ENCODE peak calls at places on chromosomes 6 and 20, in five cellular contexts. One of them, this sample, is unnamed.

GRCh38 chr20:48725589-48725991 is 102.2 kb downstream of the PREX1 start:
- DNase-seq in HepG2: no peak
- DNase-seq in GM12878: no peak
- DNase-seq in SK-N-SH: peak; percentile 27
- DNase-seq in K562: peak; percentile 54
- DNase-seq in this sample: peak; percentile 7

GRCh38 chr20:49526056-49526455 is 41.9 kb downstream of the PTGIS start:
- DNase-seq in SK-N-SH: no peak
- DNase-seq in HepG2: no peak
- DNase-seq in GM12878: no peak
- DNase-seq in K562: no peak
- DNase-seq in this sample: no peak

GRCh38 chr6:46505693-46506512 is 14.7 kb upstream of the RCAN2 start:
- DNase-seq in K562: no peak
- DNase-seq in HepG2: no peak
- DNase-seq in SK-N-SH: no peak
- DNase-seq in GM12878: no peak
- DNase-seq in this sample: no peak

GRCh38 chr6:75563032-75563431 is 38.6 kb upstream of the SENP6 start:
- DNase-seq in GM12878: no peak
- DNase-seq in SK-N-SH: peak; percentile 15
- DNase-seq in K562: no peak
- DNase-seq in HepG2: peak; percentile 37
- DNase-seq in this sample: peak; percentile 47

GRCh38 chr6:14674867-14675648 is 557.5 kb downstream of the CD83 start:
- DNase-seq in SK-N-SH: no peak
- DNase-seq in GM12878: no peak
- DNase-seq in HepG2: no peak
- DNase-seq in K562: no peak
- DNase-seq in this sample: no peak

GRCh38 chr6:17116090-17116387 is 14.2 kb downstream of the STMND1 start:
- DNase-seq in GM12878: no peak
- DNase-seq in SK-N-SH: no peak
- DNase-seq in K562: no peak
- DNase-seq in HepG2: no peak
- DNase-seq in this sample: no peak

GRCh38 chr6:28161410-28162079 is 19.9 kb downstream of the ZKSCAN8 start:
- DNase-seq in K562: peak; percentile 92
- DNase-seq in HepG2: peak; percentile 79
- DNase-seq in SK-N-SH: peak; percentile 87
- DNase-seq in GM12878: peak; percentile 40
- DNase-seq in this sample: peak; percentile 68

GRCh38 chr6:158279615-158280014 is 32.6 kb upstream of the TULP4 start:
- DNase-seq in HepG2: no peak
- DNase-seq in SK-N-SH: no peak
- DNase-seq in K562: no peak
- DNase-seq in GM12878: no peak
- DNase-seq in this sample: peak; percentile 48

GRCh38 chr6:134447883-134448387 is 130.0 kb upstream of the SGK1 start:
- DNase-seq in SK-N-SH: no peak
- DNase-seq in HepG2: no peak
- DNase-seq in K562: no peak
- DNase-seq in GM12878: no peak
- DNase-seq in this sample: peak; percentile 98

GRCh38 chr20:8309638-8310037 is 177.6 kb downstream of the PLCB1 start:
- DNase-seq in SK-N-SH: no peak
- DNase-seq in GM12878: no peak
- DNase-seq in HepG2: no peak
- DNase-seq in K562: no peak
- DNase-seq in this sample: peak; percentile 15

GRCh38 chr20:61749406-61750075 is 316.1 kb downstream of the TAF4 start:
- DNase-seq in GM12878: no peak
- DNase-seq in K562: no peak
- DNase-seq in HepG2: no peak
- DNase-seq in SK-N-SH: no peak
- DNase-seq in this sample: no peak

GRCh38 chr6:28867078-28867414 is 56.7 kb downstream of the TRIM27 start:
- DNase-seq in K562: no peak
- DNase-seq in GM12878: no peak
- DNase-seq in HepG2: no peak
- DNase-seq in SK-N-SH: peak; percentile 52
- DNase-seq in this sample: peak; percentile 3

GRCh38 chr6:134420638-134421181 is 102.8 kb upstream of the SGK1 start:
- DNase-seq in K562: no peak
- DNase-seq in HepG2: no peak
- DNase-seq in SK-N-SH: no peak
- DNase-seq in GM12878: no peak
- DNase-seq in this sample: peak; percentile 90

GRCh38 chr20:11790047-11790446 is 127.6 kb upstream of the BTBD3 start:
- DNase-seq in SK-N-SH: no peak
- DNase-seq in GM12878: no peak
- DNase-seq in HepG2: no peak
- DNase-seq in K562: no peak
- DNase-seq in this sample: no peak

GRCh38 chr6:89035252-89036106 is 45.1 kb upstream of the PNRC1 start:
- DNase-seq in HepG2: peak; percentile 73
- DNase-seq in K562: peak; percentile 18
- DNase-seq in SK-N-SH: no peak
- DNase-seq in GM12878: no peak
- DNase-seq in this sample: peak; percentile 95

GRCh38 chr20:63690898-63691710 is 5.3 kb upstream of the TNFRSF6B start:
- DNase-seq in K562: no peak
- DNase-seq in HepG2: no peak
- DNase-seq in GM12878: no peak
- DNase-seq in SK-N-SH: peak; percentile 51
- DNase-seq in this sample: no peak

GRCh38 chr20:34452281-34452982 is 63.8 kb upstream of the DYNLRB1 start:
- DNase-seq in HepG2: no peak
- DNase-seq in SK-N-SH: peak; percentile 36
- DNase-seq in GM12878: no peak
- DNase-seq in K562: no peak
- DNase-seq in this sample: peak; percentile 57

GRCh38 chr6:39049575-39050283 is 1.1 kb downstream of the GLP1R start:
- DNase-seq in SK-N-SH: no peak
- DNase-seq in HepG2: no peak
- DNase-seq in K562: no peak
- DNase-seq in GM12878: no peak
- DNase-seq in this sample: no peak

GRCh38 chr6:12537389-12537788 is 179.2 kb upstream of the PHACTR1 start:
- DNase-seq in GM12878: no peak
- DNase-seq in HepG2: peak; percentile 12
- DNase-seq in K562: no peak
- DNase-seq in SK-N-SH: no peak
- DNase-seq in this sample: peak; percentile 59

GRCh38 chr6:23532227-23532626 is 593.8 kb upstream of the NRSN1 start:
- DNase-seq in K562: no peak
- DNase-seq in HepG2: no peak
- DNase-seq in GM12878: no peak
- DNase-seq in SK-N-SH: no peak
- DNase-seq in this sample: no peak

GRCh38 chr20:19583532-19584175 is 174.4 kb upstream of the RIN2 start:
- DNase-seq in HepG2: peak; percentile 51
- DNase-seq in GM12878: no peak
- DNase-seq in SK-N-SH: peak; percentile 67
- DNase-seq in K562: peak; percentile 70
- DNase-seq in this sample: peak; percentile 5

GRCh38 chr6:108559884-108560462 is 744 bp upstream of the FOXO3 start:
- DNase-seq in GM12878: no peak
- DNase-seq in SK-N-SH: peak; percentile 70
- DNase-seq in K562: peak; percentile 38
- DNase-seq in HepG2: peak; percentile 39
- DNase-seq in this sample: peak; percentile 74

GRCh38 chr6:6892706-6893601 is 214.8 kb upstream of the RREB1 start:
- DNase-seq in GM12878: no peak
- DNase-seq in K562: no peak
- DNase-seq in SK-N-SH: no peak
- DNase-seq in HepG2: no peak
- DNase-seq in this sample: no peak

GRCh38 chr6:43242908-43243648 is at the start of gene TTBK1:
- DNase-seq in K562: peak; percentile 78
- DNase-seq in GM12878: no peak
- DNase-seq in HepG2: no peak
- DNase-seq in SK-N-SH: peak; percentile 95
- DNase-seq in this sample: no peak

GRCh38 chr6:38209291-38209865 is 389.9 kb downstream of the ZFAND3 start:
- DNase-seq in HepG2: no peak
- DNase-seq in K562: no peak
- DNase-seq in GM12878: no peak
- DNase-seq in SK-N-SH: no peak
- DNase-seq in this sample: peak; percentile 7

GRCh38 chr6:167804281-167805013 is 22.3 kb upstream of the AFDN start:
- DNase-seq in SK-N-SH: no peak
- DNase-seq in K562: no peak
- DNase-seq in GM12878: no peak
- DNase-seq in HepG2: no peak
- DNase-seq in this sample: no peak
- TF ChIP-seq MXI1 in SK-N-SH: no peak
- TF ChIP-seq MXI1 in K562: no peak
- TF ChIP-seq MXI1 in GM12878: no peak
- TF ChIP-seq MXI1 in HepG2: no peak
- TF ChIP-seq MXI1 in this sample: no peak

GRCh38 chr6:130182466-130182865 is 40.3 kb downstream of the SAMD3 start:
- DNase-seq in K562: no peak
- DNase-seq in HepG2: no peak
- DNase-seq in SK-N-SH: no peak
- DNase-seq in GM12878: no peak
- DNase-seq in this sample: no peak

GRCh38 chr6:130188207-130188899 is 34.4 kb downstream of the SAMD3 start:
- DNase-seq in GM12878: no peak
- DNase-seq in SK-N-SH: no peak
- DNase-seq in HepG2: no peak
- DNase-seq in K562: no peak
- DNase-seq in this sample: no peak

GRCh38 chr6:130187335-130188206 is 35.2 kb downstream of the SAMD3 start:
- DNase-seq in GM12878: no peak
- DNase-seq in SK-N-SH: no peak
- DNase-seq in HepG2: no peak
- DNase-seq in K562: no peak
- DNase-seq in this sample: no peak

GRCh38 chr6:130185658-130186057 is 37.1 kb downstream of the SAMD3 start:
- DNase-seq in HepG2: no peak
- DNase-seq in SK-N-SH: no peak
- DNase-seq in K562: no peak
- DNase-seq in GM12878: no peak
- DNase-seq in this sample: no peak

DNA sequence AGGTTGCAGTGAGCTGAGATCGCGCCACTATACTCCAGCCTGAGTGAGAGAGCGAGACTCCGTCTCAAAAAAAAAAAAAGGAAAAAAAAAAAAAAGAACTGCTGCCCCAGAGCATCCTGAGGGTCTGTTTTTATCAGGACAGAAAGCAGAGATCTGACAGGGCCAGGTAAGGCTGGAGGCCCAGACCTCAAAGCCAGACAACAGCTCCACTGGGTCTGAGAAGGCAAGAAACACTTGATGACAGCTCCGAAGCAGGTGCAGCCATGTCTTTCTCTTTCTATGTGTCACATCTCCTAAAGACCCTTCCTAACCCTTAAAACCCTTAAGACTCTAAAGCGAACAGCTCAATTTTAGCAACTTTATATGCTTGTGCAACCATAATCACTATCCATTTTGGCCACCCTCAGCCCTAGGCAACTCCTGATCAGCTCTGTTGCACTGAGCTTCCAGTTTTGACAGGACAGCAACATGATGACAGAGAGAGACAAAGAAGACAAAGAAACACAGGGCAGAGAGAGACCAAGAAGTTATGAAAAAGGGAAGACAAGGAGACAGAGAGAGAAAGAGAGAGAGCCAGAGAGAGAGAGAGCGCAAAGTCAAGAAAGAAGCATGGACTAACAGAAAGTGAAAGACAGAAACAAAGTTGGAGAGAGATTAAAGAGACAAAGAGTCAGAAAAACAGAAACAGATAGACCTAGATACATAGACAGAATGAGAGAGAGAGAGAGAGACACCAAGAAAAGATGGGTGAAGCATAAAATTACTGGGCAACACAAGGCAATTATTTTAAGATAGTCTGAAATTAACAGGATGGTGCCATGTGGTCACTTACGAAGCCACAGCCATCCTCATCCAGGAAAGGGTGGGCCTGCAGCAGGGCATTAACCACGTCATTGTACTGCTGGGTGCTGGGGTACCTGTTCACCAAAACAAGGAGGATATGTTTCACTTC is 39.2 kb downstream of the SAMD3 start:
- DNase-seq in K562: no peak
- DNase-seq in GM12878: no peak
- DNase-seq in HepG2: no peak
- DNase-seq in SK-N-SH: no peak
- DNase-seq in this sample: no peak
- TF ChIP-seq MXI1 in K562: no peak
- TF ChIP-seq MXI1 in GM12878: no peak
- TF ChIP-seq MXI1 in HepG2: no peak
- TF ChIP-seq MXI1 in SK-N-SH: no peak
- TF ChIP-seq MXI1 in this sample: no peak

DNA sequence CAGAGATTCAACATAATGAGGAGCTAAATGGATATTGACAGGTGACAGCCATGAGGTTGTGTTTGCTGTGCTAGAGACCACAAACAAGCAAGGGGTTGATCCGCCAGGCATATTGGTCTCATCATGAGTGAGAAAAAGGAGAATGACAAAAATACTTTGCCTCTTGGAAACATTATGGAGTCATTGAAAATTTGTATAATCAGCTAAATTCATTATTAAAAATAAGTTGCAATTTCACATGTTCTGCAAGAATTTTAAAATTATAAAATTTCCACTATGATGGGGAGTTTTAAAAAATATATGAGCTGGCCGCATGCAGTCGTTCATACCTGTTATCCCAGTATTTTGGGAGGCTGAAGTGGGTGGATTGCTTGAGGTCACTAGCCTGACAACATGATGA is 912.3 kb upstream of the SLC35B3 start:
- DNase-seq in SK-N-SH: no peak
- DNase-seq in K562: no peak
- DNase-seq in GM12878: no peak
- DNase-seq in HepG2: no peak
- DNase-seq in this sample: no peak
- TF ChIP-seq MXI1 in SK-N-SH: no peak
- TF ChIP-seq MXI1 in K562: no peak
- TF ChIP-seq MXI1 in GM12878: no peak
- TF ChIP-seq MXI1 in HepG2: no peak
- TF ChIP-seq MXI1 in this sample: no peak

DNA sequence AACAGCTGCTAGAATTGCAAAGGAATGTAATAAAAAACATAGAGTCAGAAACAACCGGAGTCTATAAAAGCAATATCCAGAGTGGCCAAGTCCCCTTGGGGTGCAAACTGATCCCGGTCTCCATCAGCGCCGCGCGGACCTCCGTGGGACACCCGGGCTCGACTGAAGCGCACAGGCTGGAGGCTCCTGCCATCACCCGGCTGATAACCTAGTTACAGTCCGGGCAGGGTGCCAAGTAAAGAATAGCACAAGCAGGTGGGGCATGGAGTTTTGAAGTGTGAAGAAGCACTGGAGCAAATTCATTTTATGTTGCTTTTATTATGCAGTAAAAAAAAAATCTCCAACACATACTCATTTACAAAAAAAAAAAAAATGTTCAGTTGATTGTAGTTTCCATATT is 205.1 kb upstream of the GMDS start:
- DNase-seq in HepG2: no peak
- DNase-seq in K562: no peak
- DNase-seq in SK-N-SH: peak; percentile 68
- DNase-seq in GM12878: no peak
- DNase-seq in this sample: no peak
- TF ChIP-seq MXI1 in HepG2: no peak
- TF ChIP-seq MXI1 in K562: no peak
- TF ChIP-seq MXI1 in SK-N-SH: no peak
- TF ChIP-seq MXI1 in GM12878: no peak
- TF ChIP-seq MXI1 in this sample: no peak

GRCh38 chr6:111768431-111768770 is 104.9 kb downstream of the FYN start:
- DNase-seq in K562: peak; percentile 40
- DNase-seq in GM12878: no peak
- DNase-seq in SK-N-SH: no peak
- DNase-seq in HepG2: no peak
- DNase-seq in this sample: no peak
- TF ChIP-seq MXI1 in K562: no peak
- TF ChIP-seq MXI1 in GM12878: no peak
- TF ChIP-seq MXI1 in SK-N-SH: no peak
- TF ChIP-seq MXI1 in HepG2: no peak
- TF ChIP-seq MXI1 in this sample: no peak